ENCODE peak calls at places on chromosomes 1 and 21, in five cellular contexts. N is OCI-LY7; S is NCI-H1930; W is cardiac fibroblast; U is stimulated activated CD4-positive, alpha-beta T cell treated with anti-CD3 and anti-CD28 coated beads, TNF-alpha, amount 100 ng/mL, for 4 hours. H is an unnamed sample.
A peak's percentile ranks its signal among the peaks of the same experiment; 100 is the strongest.

GRCh38 chr1:224816062-224816461 is 113.4 kb upstream of the DNAH14 start:
- DNase-seq in U (no peak), W (no peak), N (no peak), S (no peak), H (no peak)

GRCh38 chr1:24998554-24999245 is 68.6 kb upstream of the RUNX3 start:
- DNase-seq in N (no peak), U (no peak), S (no peak), W (no peak), H (no peak)

GRCh38 chr21:36377391-36377842 is 7.8 kb upstream of the CHAF1B start:
- DNase-seq in S (no peak), W (no peak), N (no peak), U (no peak), H (no peak)

GRCh38 chr1:230073371-230074035 is 6.5 kb downstream of the GALNT2 start:
- DNase-seq in N (no peak), W (no peak), S (no peak), U (no peak), H (peak; percentile 26)

GRCh38 chr1:225613006-225613405 is 39.9 kb downstream of the ENAH start:
- DNase-seq in U (no peak), W (no peak), N (no peak), S (no peak), H (no peak)

GRCh38 chr1:42730002-42730401 is 10.0 kb downstream of the CLDN19 start:
- DNase-seq in N (no peak), U (no peak), W (no peak), S (no peak), H (no peak)

GRCh38 chr1:36883315-36883949 is 150.9 kb downstream of the GRIK3 start:
- DNase-seq in U (no peak), S (no peak), W (no peak), N (no peak), H (no peak)

GRCh38 chr1:42658880-42659337 is 686 bp downstream of the PPIH start:
- DNase-seq in S (no peak), U (no peak), N (no peak), W (peak; percentile 7), H (peak; percentile 25)

GRCh38 chr1:219304227-219305226 is 130.8 kb downstream of the LYPLAL1 start:
- DNase-seq in W (peak; percentile 60), U (no peak), S (no peak), N (no peak), H (peak; percentile 29)

GRCh38 chr21:39696620-39697019 is 48.4 kb upstream of the IGSF5 start:
- DNase-seq in W (no peak), N (no peak), S (no peak), U (no peak), H (no peak)

GRCh38 chr1:5232537-5232936 is 578.1 kb downstream of the AJAP1 start:
- DNase-seq in U (no peak), N (no peak), W (no peak), S (no peak), H (no peak)

GRCh38 chr1:230752407-230752806 is 5.2 kb downstream of the CAPN9 start:
- DNase-seq in S (no peak), N (no peak), U (no peak), W (no peak), H (no peak)

GRCh38 chr1:101971309-101971708 is 25.4 kb downstream of the OLFM3 start:
- DNase-seq in W (peak; percentile 0), S (no peak), N (no peak), U (no peak), H (no peak)

GRCh38 chr1:187001198-187001904 is 172.6 kb downstream of the PLA2G4A start:
- DNase-seq in U (no peak), S (no peak), W (peak; percentile 88), N (no peak), H (peak; percentile 61)

GRCh38 chr21:17612023-17612564 is 607 bp downstream of the BTG3 start:
- DNase-seq in W (peak; percentile 57), U (peak; percentile 10), S (no peak), N (peak; percentile 41), H (peak; percentile 47)

GRCh38 chr1:181190362-181191035 is 102.0 kb downstream of the IER5 start:
- DNase-seq in S (no peak), U (no peak), W (no peak), N (no peak), H (no peak)

GRCh38 chr1:43991200-43991475 is 261 bp upstream of the CCDC24 start:
- DNase-seq in N (no peak), S (no peak), U (no peak), W (no peak), H (no peak)

GRCh38 chr1:197439708-197440107 is 171.7 kb downstream of the CRB1 start:
- DNase-seq in U (no peak), W (no peak), S (no peak), N (no peak), H (no peak)

GRCh38 chr1:208510192-208510952 is 266.2 kb upstream of the PLXNA2 start:
- DNase-seq in N (no peak), S (no peak), U (no peak), W (no peak), H (peak; percentile 71)

GRCh38 chr1:210978316-210978993 is 155.5 kb downstream of the KCNH1 start:
- DNase-seq in S (no peak), U (no peak), N (no peak), W (no peak), H (no peak)

GRCh38 chr1:228898582-228898992 is 163.3 kb downstream of the RHOU start:
- DNase-seq in N (no peak), U (no peak), W (no peak), S (no peak), H (no peak)

GRCh38 chr1:162292422-162292849 is 84.2 kb downstream of the SPATA46 start:
- DNase-seq in U (no peak), N (no peak), S (no peak), W (peak; percentile 15), H (no peak)

GRCh38 chr1:186967659-186968394 is 139.1 kb downstream of the PLA2G4A start:
- DNase-seq in N (no peak), U (no peak), S (no peak), W (peak; percentile 22), H (peak; percentile 24)

H was measured in AG20443.